ENCODE peak calls at places on chromosomes 16 and 17, in seven cellular contexts. G is CD4-positive, alpha-beta T cell; N is GM10248; L is HFFc6; U is RWPE2; M is astrocyte of the cerebellum; P is dorsolateral prefrontal cortex. C is an unnamed sample.

GRCh38 chr16:47463771-47464624 is 2.9 kb downstream of the PHKB start:
- DNase-seq in N (no peak), U (no peak), G (no peak), P (no peak), M (no peak), L (no peak), C (no peak)

GRCh38 chr17:50476545-50477315 is 1.9 kb upstream of the RSAD1 start:
- DNase-seq in N (no peak), L (no peak), P (no peak), U (no peak), M (no peak), G (no peak), C (no peak)

GRCh38 chr17:29177871-29178749 is 2.1 kb downstream of the MYO18A start:
- DNase-seq in N (no peak), L (no peak), M (no peak), G (no peak), P (no peak), U (no peak), C (no peak)

GRCh38 chr17:81980752-81981239 is 3.4 kb downstream of the ASPSCR1 start:
- DNase-seq in M (no peak), U (no peak), P (no peak), N (no peak), L (no peak), G (no peak), C (no peak)

GRCh38 chr16:75247249-75247648 is 4.2 kb downstream of the BCAR1 start:
- DNase-seq in M (no peak), N (no peak), G (no peak), U (no peak), L (no peak), P (peak; percentile 85), C (no peak)

GRCh38 chr17:50944054-50944901 is 78.1 kb upstream of the TOB1 start:
- DNase-seq in P (peak; percentile 88), G (peak; percentile 84), N (peak; percentile 71), L (no peak), M (no peak), U (peak; percentile 69), C (peak; percentile 72)

GRCh38 chr17:81557276-81558114 is 5.3 kb upstream of the FAAP100 start:
- DNase-seq in G (no peak), U (peak; percentile 61), P (no peak), M (no peak), L (no peak), N (no peak), C (no peak)

GRCh38 chr17:71855000-71855399 is 265.8 kb upstream of the SOX9 start:
- DNase-seq in M (no peak), L (no peak), G (no peak), P (no peak), N (no peak), U (no peak), C (no peak)

GRCh38 chr16:69089091-69089912 is 16.2 kb upstream of the HAS3 start:
- DNase-seq in P (peak; percentile 43), M (no peak), G (no peak), L (no peak), U (no peak), N (no peak), C (no peak)

GRCh38 chr17:66165537-66166123 is 26.3 kb downstream of the CEP112 start:
- DNase-seq in M (peak; percentile 52), G (no peak), N (peak; percentile 44), P (no peak), U (no peak), L (peak; percentile 66), C (peak; percentile 35)

GRCh38 chr16:8184854-8185253 is 405.5 kb downstream of the TMEM114 start:
- DNase-seq in L (no peak), U (no peak), M (no peak), G (no peak), P (no peak), N (no peak), C (no peak)

GRCh38 chr16:2779978-2780898 is 3.2 kb upstream of the ELOB start:
- DNase-seq in M (no peak), L (no peak), P (no peak), U (peak; percentile 42), N (no peak), G (no peak), C (no peak)

GRCh38 chr17:8466466-8466865 is 30.8 kb downstream of the NDEL1 start:
- DNase-seq in L (peak; percentile 51), M (peak; percentile 74), N (no peak), U (no peak), G (no peak), P (no peak), C (no peak)

GRCh38 chr17:258906-259305 is 77.5 kb upstream of the DOC2B start:
- DNase-seq in G (no peak), U (peak; percentile 32), N (no peak), P (peak; percentile 0), M (no peak), L (no peak), C (no peak)

GRCh38 chr16:50359626-50360025 is 9.2 kb downstream of the BRD7 start:
- DNase-seq in P (no peak), G (no peak), M (no peak), L (no peak), U (no peak), N (no peak), C (no peak)

GRCh38 chr16:66740010-66740409 is 11.4 kb downstream of the DYNC1LI2 start:
- DNase-seq in U (no peak), L (peak; percentile 30), N (peak; percentile 64), G (no peak), P (no peak), M (no peak), C (peak; percentile 39)

GRCh38 chr16:15949210-15950166 is at the start of gene ABCC1:
- DNase-seq in L (no peak), U (no peak), P (peak; percentile 15), M (no peak), G (peak; percentile 51), N (peak; percentile 87), C (peak; percentile 23)

GRCh38 chr17:15782809-15783208 is 50.7 kb downstream of the TBC1D26 start:
- DNase-seq in N (no peak), L (no peak), M (no peak), U (no peak), G (no peak), P (peak; percentile 10), C (no peak)

GRCh38 chr16:75204410-75204758 is 2.6 kb downstream of the CTRB2 start:
- DNase-seq in U (peak; percentile 44), G (no peak), P (no peak), M (no peak), N (peak; percentile 17), L (no peak), C (no peak)

GRCh38 chr17:57794841-57795240 is 49.7 kb upstream of the CCDC182 start:
- DNase-seq in L (no peak), P (no peak), N (no peak), U (no peak), G (no peak), M (no peak), C (no peak)

GRCh38 chr16:4936181-4936990 is 562 bp downstream of the PPL start:
- DNase-seq in M (no peak), P (no peak), G (no peak), U (no peak), N (no peak), L (no peak), C (no peak)

GRCh38 chr17:46264456-46265198 is 30.3 kb upstream of the LRRC37A start:
- DNase-seq in U (no peak), L (peak; percentile 77), P (no peak), M (peak; percentile 65), N (no peak), G (no peak), C (no peak)

GRCh38 chr16:53837421-53837820 is 133.5 kb downstream of the FTO start:
- DNase-seq in M (no peak), P (no peak), U (no peak), N (no peak), G (no peak), L (no peak), C (no peak)

DNA sequence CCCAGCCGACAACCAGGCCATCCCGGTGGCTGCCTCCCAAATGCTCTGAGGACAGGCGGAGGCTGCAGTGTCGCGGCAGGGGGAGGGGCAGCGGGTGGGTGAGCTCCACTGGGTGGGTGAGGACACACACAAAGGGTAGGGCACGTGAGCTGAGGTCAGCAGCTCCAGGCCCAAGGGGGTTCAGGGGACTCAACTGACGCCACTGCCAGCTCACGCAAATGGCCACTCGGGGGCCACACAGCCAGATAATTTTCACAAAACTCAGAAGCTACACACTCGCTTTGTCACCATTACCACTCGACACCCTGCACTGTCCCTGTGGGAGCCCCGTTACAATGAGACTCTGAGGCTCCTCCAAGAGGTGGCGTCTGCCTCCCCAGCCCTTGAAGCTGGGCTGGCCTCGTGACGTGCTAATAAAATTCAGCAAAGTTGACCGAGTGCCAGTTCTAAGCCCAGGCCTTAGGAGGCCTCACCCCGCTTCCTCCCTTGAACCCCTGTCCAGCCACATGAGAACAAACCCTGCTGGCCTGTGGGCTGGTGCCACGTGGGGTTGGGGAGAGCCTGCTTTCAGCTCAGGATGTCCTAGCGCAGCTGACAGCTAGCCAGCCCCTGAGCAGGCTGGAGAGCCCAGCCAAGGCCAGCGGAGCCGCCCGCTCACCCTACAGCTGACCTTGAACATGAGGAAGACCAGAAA is 56.9 kb downstream of the RMI2 start:
- DNase-seq in M (no peak), U (no peak), N (no peak), L (no peak), P (no peak), G (no peak), C (no peak)
- TF ChIP-seq CTCF in M (no peak), U (no peak), N (no peak), L (peak; percentile 18), P (no peak), G (no peak), C (no peak)

GRCh38 chr17:19713462-19713861 is 2.9 kb downstream of the SLC47A2 start:
- DNase-seq in N (no peak), M (no peak), U (no peak), P (no peak), G (no peak), L (no peak), C (no peak)
- TF ChIP-seq CTCF in N (no peak), M (peak; percentile 29), U (no peak), P (no peak), G (no peak), L (peak; percentile 52), C (peak; percentile 32)

GRCh38 chr16:80174416-80174815 is 366.4 kb upstream of the DYNLRB2 start:
- DNase-seq in L (peak; percentile 81), U (no peak), M (peak; percentile 53), P (no peak), N (no peak), G (no peak), C (no peak)

GRCh38 chr16:80176114-80176513 is 364.7 kb upstream of the DYNLRB2 start:
- DNase-seq in N (no peak), M (no peak), L (peak; percentile 25), U (no peak), P (no peak), G (no peak), C (no peak)

GRCh38 chr16:80171199-80171598 is 369.6 kb upstream of the DYNLRB2 start:
- DNase-seq in U (no peak), M (no peak), P (no peak), N (no peak), L (no peak), G (no peak), C (no peak)

GRCh38 chr16:80171746-80172145 is 369.0 kb upstream of the DYNLRB2 start:
- DNase-seq in P (no peak), G (no peak), L (no peak), M (no peak), U (no peak), N (no peak), C (no peak)

GRCh38 chr16:80175011-80175410 is 365.8 kb upstream of the DYNLRB2 start:
- DNase-seq in U (no peak), L (no peak), G (no peak), M (no peak), N (no peak), P (no peak), C (no peak)
- TF ChIP-seq CTCF in U (no peak), L (no peak), G (no peak), M (no peak), N (no peak), P (no peak), C (no peak)

GRCh38 chr17:75647061-75647460 is 13.8 kb downstream of the SMIM5 start:
- DNase-seq in G (no peak), U (no peak), P (no peak), L (no peak), M (no peak), N (no peak), C (no peak)
- TF ChIP-seq CTCF in G (no peak), U (no peak), P (peak; percentile 6), L (no peak), M (no peak), N (no peak), C (no peak)